ENCODE peak calls at places on chromosomes 1 and 21, in five cellular contexts. M is H9, X is neural progenitor cell, T is mammary epithelial cell, H is fibroblast of lung. K is an unnamed sample.

GRCh38 chr21:27713159-27714109 is 746.5 kb upstream of the ADAMTS5 start:
- DNase-seq in M (no peak), X (no peak), T (no peak), H (no peak), K (no peak)

GRCh38 chr1:115141145-115141454 is 51.8 kb upstream of the TSPAN2 start:
- DNase-seq in M (no peak), X (no peak), T (no peak), H (no peak), K (no peak)

GRCh38 chr1:111754964-111755320 is 759 bp upstream of the DDX20 start:
- DNase-seq in M (no peak), X (peak), T (no peak), H (peak), K (peak)

GRCh38 chr1:92485374-92486250 is 1.1 kb downstream of the GFI1 start:
- DNase-seq in M (peak), X (peak), T (peak), H (no peak), K (peak)

GRCh38 chr1:70738576-70738975 is 309.0 kb downstream of the PTGER3 start:
- DNase-seq in M (no peak), X (no peak), T (no peak), H (no peak), K (no peak)

GRCh38 chr1:116495534-116495933 is 75.3 kb downstream of the CD58 start:
- DNase-seq in M (no peak), X (no peak), T (no peak), H (peak), K (no peak)

GRCh38 chr1:69737527-69738176 is 169.9 kb downstream of the LRRC7 start:
- DNase-seq in M (peak), X (peak), T (peak), H (peak), K (peak)

GRCh38 chr1:45924736-45925135 is 121.3 kb downstream of the MAST2 start:
- DNase-seq in M (no peak), X (peak), T (no peak), H (peak), K (no peak)

GRCh38 chr1:21508580-21509350 is 458 bp upstream of the ALPL start:
- DNase-seq in M (peak), X (peak), T (peak), H (peak), K (peak)

GRCh38 chr21:45612096-45613019 is 31.2 kb upstream of the PCBP3 start:
- DNase-seq in M (peak), X (no peak), T (peak), H (peak), K (no peak)

GRCh38 chr1:244460195-244460594 is 878 bp upstream of the CATSPERE start:
- DNase-seq in M (peak), X (no peak), T (no peak), H (peak), K (peak)

GRCh38 chr1:32703479-32704291 is 1.1 kb upstream of the SYNC start:
- DNase-seq in M (no peak), X (peak), T (peak), H (peak), K (peak)

GRCh38 chr1:93878501-93878888 is 511 bp downstream of the DNTTIP2 start:
- DNase-seq in M (no peak), X (peak), T (peak), H (peak), K (peak)

GRCh38 chr1:171174895-171175294 is 10.2 kb upstream of the FMO2 start:
- DNase-seq in M (no peak), X (no peak), T (no peak), H (no peak), K (no peak)

GRCh38 chr1:153882296-153882912 is 40.4 kb downstream of the GATAD2B start:
- DNase-seq in M (no peak), X (peak), T (no peak), H (peak), K (no peak)

GRCh38 chr1:241895013-241895412 is 47.0 kb downstream of the EXO1 start:
- DNase-seq in M (no peak), X (no peak), T (peak), H (peak), K (no peak)

GRCh38 chr1:56758135-56758534 is 61.1 kb downstream of the FYB2 start:
- DNase-seq in M (peak), X (peak), T (peak), H (no peak), K (no peak)

GRCh38 chr1:156801409-156802121 is 15.1 kb downstream of the SH2D2A start:
- DNase-seq in M (no peak), X (no peak), T (no peak), H (peak), K (no peak)

GRCh38 chr1:235955777-235956176 is 89.1 kb upstream of the LYST start:
- DNase-seq in M (no peak), X (no peak), T (no peak), H (no peak), K (no peak)

GRCh38 chr1:203906932-203907331 is 45.5 kb downstream of the SNRPE start:
- DNase-seq in M (no peak), X (no peak), T (peak), H (peak), K (no peak)

GRCh38 chr1:218557731-218558130 is 212.6 kb downstream of the TGFB2 start:
- DNase-seq in M (peak), X (no peak), T (peak), H (peak), K (no peak)

GRCh38 chr1:97778718-97779117 is 142.1 kb downstream of the DPYD start:
- DNase-seq in M (no peak), X (no peak), T (no peak), H (peak), K (no peak)

GRCh38 chr1:153292740-153293479 is 19.8 kb downstream of the PGLYRP3 start:
- DNase-seq in M (peak), X (no peak), T (no peak), H (no peak), K (no peak)

GRCh38 chr1:101235696-101236545 is 898 bp upstream of the S1PR1 start:
- DNase-seq in M (peak), X (peak), T (peak), H (peak), K (no peak)

GRCh38 chr1:96464991-96465875 is 256.4 kb upstream of the PTBP2 start:
- DNase-seq in M (no peak), X (no peak), T (no peak), H (no peak), K (no peak)

GRCh38 chr1:178124115-178124514 is 30.2 kb downstream of the RASAL2 start:
- DNase-seq in M (no peak), X (peak), T (no peak), H (no peak), K (no peak)

GRCh38 chr21:36567216-36567917 is 87.4 kb upstream of the CLDN14 start:
- DNase-seq in M (no peak), X (no peak), T (no peak), H (peak), K (no peak)

GRCh38 chr1:244836135-244836521 is 670 bp downstream of the COX20 start:
- DNase-seq in M (no peak), X (peak), T (peak), H (peak), K (no peak)

GRCh38 chr1:960371-961131 is at the start of gene KLHL17:
- DNase-seq in M (peak), X (peak), T (peak), H (peak), K (peak)

GRCh38 chr1:228332797-228333738 is 73.6 kb downstream of the TRIM11 start:
- DNase-seq in M (peak), X (no peak), T (no peak), H (no peak), K (no peak)

GRCh38 chr1:161044535-161044907 is 1.3 kb downstream of the USF1 start:
- DNase-seq in M (no peak), X (peak), T (no peak), H (no peak), K (no peak)

GRCh38 chr1:113940365-113941244 is 11.5 kb downstream of the HIPK1 start:
- DNase-seq in M (no peak), X (no peak), T (no peak), H (no peak), K (no peak)

GRCh38 chr1:39842726-39843305 is 40.5 kb downstream of the TRIT1 start:
- DNase-seq in M (no peak), X (no peak), T (no peak), H (no peak), K (no peak)

GRCh38 chr1:37764888-37765441 is at the start of gene EPHA10:
- DNase-seq in M (peak), X (peak), T (no peak), H (no peak), K (no peak)

DNA sequence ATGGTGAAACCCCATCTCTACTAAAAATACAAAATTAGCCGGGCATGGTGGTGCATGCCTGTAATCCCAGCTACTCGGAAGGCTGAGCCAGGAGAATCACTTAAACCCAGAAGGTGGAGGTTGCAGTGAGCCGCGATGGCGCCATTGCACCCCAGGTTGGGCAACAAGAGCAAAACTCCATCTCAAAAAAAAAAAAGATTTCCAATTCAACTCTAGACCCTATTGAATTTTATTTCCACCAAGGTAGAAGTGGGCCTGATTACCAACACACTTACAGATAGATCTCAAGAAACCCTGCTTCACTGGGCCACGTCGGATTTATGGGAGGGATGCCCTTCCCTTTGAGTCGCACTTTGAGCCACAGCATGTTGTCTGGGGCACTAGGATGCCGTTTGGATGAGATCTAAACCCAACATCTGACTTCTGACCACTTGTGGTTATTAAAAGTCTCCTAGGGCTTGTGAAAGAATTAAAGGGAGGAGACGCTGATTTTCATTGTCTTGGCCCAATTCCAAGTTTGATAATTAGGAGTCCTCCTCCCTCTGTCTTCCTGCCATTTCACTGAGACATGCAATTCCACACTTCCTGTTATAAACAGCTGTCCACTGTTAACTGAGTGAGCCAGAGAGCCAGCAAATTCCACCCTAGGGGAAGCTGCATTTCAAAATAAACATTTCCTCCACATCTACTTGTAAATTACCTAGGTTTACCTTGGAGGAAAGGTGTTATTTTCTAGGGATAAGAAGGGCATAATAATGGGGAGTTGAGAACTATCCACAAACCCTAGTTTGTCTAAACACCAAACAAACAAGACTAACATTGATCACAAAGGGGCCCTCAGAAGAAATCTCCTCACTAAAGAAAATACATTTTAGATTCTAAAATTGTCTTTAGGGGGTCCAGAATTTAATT is 5.2 kb upstream of the RERE start:
- DNase-seq in M (no peak), X (no peak), T (peak), H (peak), K (no peak)
- H3K9ac ChIP-seq in M (no peak), X (no peak), T (peak), H (no peak), K (no peak)

GRCh38 chr1:184152502-184152901 is 101.0 kb downstream of the TSEN15 start:
- DNase-seq in M (no peak), X (no peak), T (no peak), H (peak), K (no peak)
- H2AFZ ChIP-seq in M (no peak), X (peak), T (no peak), H (peak), K (no peak)

GRCh38 chr21:41715649-41716321 is 51.1 kb downstream of the RIPK4 start:
- DNase-seq in M (no peak), X (no peak), T (peak), H (no peak), K (no peak)

GRCh38 chr21:41717573-41718330 is 49.1 kb downstream of the RIPK4 start:
- DNase-seq in M (no peak), X (no peak), T (no peak), H (no peak), K (no peak)

GRCh38 chr21:41713495-41714281 is 53.2 kb downstream of the RIPK4 start:
- DNase-seq in M (no peak), X (no peak), T (no peak), H (no peak), K (no peak)

GRCh38 chr21:41719691-41720090 is 47.2 kb downstream of the RIPK4 start:
- DNase-seq in M (no peak), X (no peak), T (no peak), H (no peak), K (no peak)

GRCh38 chr21:41716756-41717155 is 50.1 kb downstream of the RIPK4 start:
- DNase-seq in M (no peak), X (no peak), T (no peak), H (no peak), K (no peak)
- H3K9ac ChIP-seq in M (no peak), X (no peak), T (no peak), H (no peak), K (no peak)

GRCh38 chr1:2271841-2272655 is 43.9 kb downstream of the SKI start:
- DNase-seq in M (no peak), X (peak), T (no peak), H (no peak), K (no peak)
- H2AFZ ChIP-seq in M (no peak), X (no peak), T (no peak), H (no peak), K (no peak)

GRCh38 chr21:40204956-40205355 is 337.7 kb downstream of the PCP4 start:
- DNase-seq in M (no peak), X (peak), T (no peak), H (no peak), K (no peak)

GRCh38 chr21:40200962-40201361 is 333.7 kb downstream of the PCP4 start:
- DNase-seq in M (no peak), X (no peak), T (no peak), H (no peak), K (no peak)
- H3K9ac ChIP-seq in M (no peak), X (no peak), T (no peak), H (no peak), K (no peak)

GRCh38 chr1:167465751-167466150 is 52.6 kb downstream of the CD247 start:
- DNase-seq in M (no peak), X (no peak), T (no peak), H (no peak), K (no peak)
- H2AFZ ChIP-seq in M (no peak), X (no peak), T (no peak), H (no peak), K (no peak)

GRCh38 chr1:85330711-85331290 is 54.4 kb upstream of the BCL10 start:
- DNase-seq in M (no peak), X (no peak), T (no peak), H (peak), K (no peak)
- H3K9ac ChIP-seq in M (no peak), X (no peak), T (no peak), H (peak), K (no peak)

GRCh38 chr1:109877320-109877771 is 33.3 kb upstream of the CSF1 start:
- DNase-seq in M (peak), X (peak), T (peak), H (peak), K (no peak)
- H2AFZ ChIP-seq in M (no peak), X (peak), T (peak), H (peak), K (no peak)

GRCh38 chr1:234619071-234619480 is 9.1 kb upstream of the IRF2BP2 start:
- DNase-seq in M (no peak), X (no peak), T (peak), H (peak), K (no peak)
- H3K9ac ChIP-seq in M (no peak), X (no peak), T (peak), H (no peak), K (no peak)

K was measured in Karpas-422.